ENCODE peak calls at places on chromosomes 1 and 21, in seven cellular contexts. P is endothelial cell of umbilical vein, W is HCT116, G is GM23338, Z is GM12878, R is K562, N is H1. V is an unnamed sample.

GRCh38 chr1:177351361-177352108 is 180.8 kb downstream of the BRINP2 start:
- DNase-seq in P (no peak), R (no peak), Z (no peak), G (peak; percentile 39), W (no peak), N (no peak), V (no peak)

GRCh38 chr1:24705260-24706073 is 39.8 kb upstream of the CLIC4 start:
- DNase-seq in W (peak; percentile 81), Z (peak; percentile 82), R (peak; percentile 95), P (peak; percentile 97), G (peak; percentile 96), N (peak; percentile 82), V (no peak)

GRCh38 chr1:156892190-156893047 is 1.1 kb upstream of the PEAR1 start:
- DNase-seq in W (peak; percentile 75), G (peak; percentile 95), N (peak; percentile 97), Z (no peak), P (peak; percentile 87), R (peak; percentile 96), V (no peak)

GRCh38 chr21:45031231-45032191 is 42.9 kb upstream of the ADARB1 start:
- DNase-seq in G (no peak), P (no peak), W (no peak), Z (no peak), N (no peak), R (no peak), V (no peak)

GRCh38 chr1:76075877-76076276 is 1.3 kb downstream of the ST6GALNAC3 start:
- DNase-seq in R (no peak), P (peak; percentile 87), N (no peak), G (no peak), W (no peak), Z (no peak), V (no peak)

GRCh38 chr1:34108711-34109110 is 56.3 kb downstream of the CSMD2 start:
- DNase-seq in Z (no peak), W (no peak), R (no peak), G (no peak), P (no peak), N (no peak), V (no peak)

GRCh38 chr1:3332662-3333061 is 121.8 kb upstream of the ARHGEF16 start:
- DNase-seq in W (no peak), N (no peak), G (no peak), R (no peak), Z (no peak), P (no peak), V (no peak)

GRCh38 chr1:90836345-90836679 is 119.2 kb upstream of the BARHL2 start:
- DNase-seq in N (no peak), G (no peak), W (no peak), Z (no peak), P (no peak), R (no peak), V (no peak)

GRCh38 chr1:228270032-228270431 is 62.2 kb downstream of the OBSCN start:
- DNase-seq in N (no peak), R (no peak), Z (no peak), P (peak; percentile 90), G (no peak), W (no peak), V (no peak)

DNA sequence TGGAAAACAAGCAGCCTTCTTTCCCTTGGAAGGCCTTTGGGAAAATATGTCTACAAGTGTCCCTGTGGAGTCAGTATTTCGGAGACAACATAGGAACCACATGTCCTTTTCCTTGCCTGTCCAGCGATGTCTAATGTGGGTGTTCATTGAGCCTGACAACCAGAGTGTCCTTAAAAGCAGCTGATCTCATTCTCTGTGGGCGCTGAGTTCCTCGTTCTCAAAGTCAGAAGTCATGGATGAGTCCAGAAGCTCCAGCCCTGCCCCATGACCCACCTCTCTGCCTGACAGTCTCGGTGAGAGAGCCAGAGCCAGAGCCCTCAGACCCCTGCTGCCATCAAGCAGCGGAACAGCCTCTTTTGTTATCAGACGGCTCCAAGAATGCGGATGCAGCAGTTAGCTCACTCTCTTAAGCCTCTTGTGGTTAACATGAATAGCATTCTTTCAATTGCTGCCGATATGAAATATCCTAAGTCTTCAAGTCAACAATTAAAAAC is 329.2 kb downstream of the TGFB2 start:
- DNase-seq in R (no peak), W (peak; percentile 78), G (peak; percentile 85), Z (no peak), P (peak; percentile 69), N (peak; percentile 59), V (peak; percentile 22)
- H3K4me3 ChIP-seq in R (no peak overlapping the region), W (peak overlapping the region; percentile 35), G (no peak overlapping the region), Z (no peak overlapping the region), P (no peak overlapping the region), N (no peak overlapping the region), V (peak overlapping the region; percentile 40)

GRCh38 chr21:42597487-42598158 is 55.8 kb upstream of the PDE9A start:
- DNase-seq in W (no peak), R (no peak), P (no peak), G (no peak), N (no peak), Z (peak; percentile 15), V (no peak)

GRCh38 chr21:42599486-42599885 is 53.9 kb upstream of the PDE9A start:
- DNase-seq in W (no peak), P (no peak), G (no peak), R (no peak), Z (no peak), N (no peak), V (no peak)

GRCh38 chr21:42601656-42602055 is 51.8 kb upstream of the PDE9A start:
- DNase-seq in Z (no peak), G (no peak), R (no peak), W (no peak), N (no peak), P (no peak), V (no peak)

GRCh38 chr21:42598159-42598735 is 55.2 kb upstream of the PDE9A start:
- DNase-seq in P (no peak), Z (no peak), G (no peak), W (no peak), N (no peak), R (no peak), V (no peak)

GRCh38 chr21:42599962-42600361 is 53.5 kb upstream of the PDE9A start:
- DNase-seq in N (no peak), W (no peak), R (no peak), G (no peak), Z (no peak), P (no peak), V (no peak)
- TF ChIP-seq EZH2 in N (no peak), W (no peak), R (peak; percentile 42), G (no peak), Z (no peak), P (no peak), V (no peak)

GRCh38 chr1:23169727-23170335 is 1.2 kb upstream of the LUZP1 start:
- DNase-seq in N (no peak), Z (no peak), G (peak; percentile 30), P (peak; percentile 91), R (peak; percentile 76), W (peak; percentile 64), V (no peak)
- TF ChIP-seq POLR2AphosphoS5 in N (no peak), Z (no peak), G (no peak), P (no peak), R (peak; percentile 52), W (peak; percentile 59), V (no peak)

DNA sequence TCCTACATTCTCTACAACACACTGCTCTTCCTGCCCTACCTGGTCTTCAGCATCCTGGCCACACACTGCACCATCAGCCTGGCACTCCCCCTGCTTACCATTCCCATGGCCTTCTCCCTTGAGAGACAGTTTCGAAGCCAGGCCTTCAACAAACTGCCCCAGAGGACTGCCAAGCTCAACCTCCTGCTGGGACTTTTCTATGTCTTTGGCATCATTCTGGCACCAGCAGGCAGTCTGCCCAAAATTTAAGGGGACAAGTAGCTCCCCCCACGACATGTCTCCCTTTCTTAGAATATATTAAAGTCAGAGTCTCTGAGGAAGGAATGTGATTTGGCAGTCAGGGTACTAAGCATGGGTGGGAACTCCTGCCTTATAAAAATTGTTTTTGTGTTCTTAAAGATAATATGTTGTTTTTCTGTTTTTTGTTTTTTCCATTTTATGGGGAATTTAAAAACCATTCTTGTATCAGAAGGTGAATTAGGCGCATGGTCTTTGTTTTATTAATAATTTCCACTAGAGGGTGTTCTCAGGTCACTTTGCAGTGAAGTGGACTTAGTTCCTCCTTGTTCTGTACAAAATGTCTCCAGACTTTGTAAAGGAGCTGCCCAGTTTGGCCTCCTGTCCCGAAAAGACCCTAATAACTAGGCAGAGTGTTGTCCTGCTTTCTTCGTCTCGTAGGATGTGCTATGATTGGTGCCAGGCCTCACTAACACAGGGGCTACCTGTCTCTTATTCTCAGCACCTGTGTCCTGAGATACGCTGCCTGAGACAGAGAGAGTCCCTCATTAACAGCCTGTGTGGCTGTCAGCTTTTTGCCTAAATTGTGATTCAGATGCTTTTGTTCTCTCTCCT is 13.1 kb downstream of the UBIAD1 start:
- DNase-seq in P (peak; percentile 18), R (no peak), N (peak; percentile 52), Z (no peak), G (no peak), W (no peak), V (no peak)
- H3K4me3 ChIP-seq in P (no peak overlapping the region), R (no peak overlapping the region), N (no peak overlapping the region), Z (no peak overlapping the region), G (peak overlapping the region; percentile 3), W (no peak overlapping the region), V (no peak overlapping the region)

GRCh38 chr1:110672753-110673108 is 2.0 kb downstream of the KCNA3 start:
- DNase-seq in R (no peak), G (no peak), P (no peak), N (no peak), Z (peak; percentile 37), W (no peak), V (no peak)

GRCh38 chr1:110673197-110673701 is 1.5 kb downstream of the KCNA3 start:
- DNase-seq in G (peak; percentile 11), Z (no peak), N (no peak), R (no peak), W (no peak), P (no peak), V (no peak)

GRCh38 chr1:110673805-110674336 is 869 bp downstream of the KCNA3 start:
- DNase-seq in R (no peak), W (no peak), P (no peak), N (no peak), Z (no peak), G (no peak), V (no peak)

GRCh38 chr1:110675060-110675791 is 486 bp upstream of the KCNA3 start:
- DNase-seq in W (no peak), P (no peak), N (peak; percentile 66), R (no peak), G (peak; percentile 46), Z (no peak), V (no peak)

DNA sequence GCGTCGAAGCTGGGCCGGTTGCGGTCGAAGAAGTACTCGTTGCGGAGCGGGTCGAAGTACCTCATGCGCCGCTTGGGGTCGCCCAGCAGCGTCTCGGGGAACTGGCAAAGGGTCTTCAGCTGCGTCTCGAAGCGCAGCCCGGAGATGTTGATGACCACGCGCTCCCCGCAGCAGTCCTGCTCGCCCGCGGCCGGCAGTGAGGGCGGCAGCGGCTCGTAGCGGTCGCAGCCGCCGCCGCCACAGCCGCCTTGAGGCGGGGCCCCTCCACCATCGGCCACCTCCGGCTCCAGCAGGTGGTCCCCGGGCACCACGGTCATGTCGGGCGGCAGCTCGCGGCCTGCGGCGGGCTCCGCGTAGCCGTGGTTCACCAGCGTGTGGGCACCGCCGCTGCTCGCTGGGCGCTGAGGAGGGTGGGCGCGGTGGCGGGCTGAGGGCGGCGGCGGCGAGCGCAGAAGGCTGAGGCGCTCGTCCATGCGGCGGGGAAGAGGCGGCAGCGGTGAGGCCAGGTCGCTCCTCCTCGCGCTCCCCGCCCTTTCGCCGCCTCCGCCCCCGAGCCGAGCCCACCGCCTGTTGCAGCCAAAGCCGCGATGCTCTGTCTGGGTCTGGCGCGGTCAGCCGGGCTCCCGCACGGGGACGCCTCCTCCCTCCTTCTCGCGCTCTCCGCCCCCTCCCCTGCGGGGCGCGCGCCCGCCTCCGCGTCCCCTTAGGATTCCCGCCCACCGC is at the start of gene KCNA3:
- DNase-seq in G (peak; percentile 87), N (peak; percentile 85), R (no peak), P (no peak), W (no peak), Z (no peak), V (no peak)
- TF ChIP-seq EZH2 in G (no peak), N (peak; percentile 43), R (no peak), P (peak; percentile 60), W (no peak), Z (no peak), V (peak; percentile 72)